ENCODE peak calls at places on chromosomes 3 and 15, in five cellular contexts. I is glutamatergic neuron, R is colonic mucosa, P is substantia nigra, U is HT1080. K is an unnamed sample.
A peak's percentile ranks its signal among the peaks of the same experiment; 100 is the strongest.

GRCh38 chr3:44721231-44722102 is 8.0 kb upstream of the ZNF501 start:
- DNase-seq in I (no peak), R (no peak), P (no peak), U (no peak), K (no peak)

GRCh38 chr3:2810723-2811122 is 299.5 kb downstream of the IL5RA start:
- DNase-seq in I (no peak), R (no peak), P (no peak), U (peak; percentile 35), K (no peak)

GRCh38 chr15:99704444-99704838 is 28.8 kb downstream of the LYSMD4 start:
- DNase-seq in I (no peak), R (peak; percentile 46), P (peak; percentile 11), U (peak; percentile 80), K (peak; percentile 48)

GRCh38 chr15:62824111-62824737 is 218.3 kb upstream of the TPM1 start:
- DNase-seq in I (no peak), R (no peak), P (no peak), U (peak; percentile 76), K (no peak)

GRCh38 chr15:67796728-67797127 is 28.6 kb upstream of the SKOR1 start:
- DNase-seq in I (no peak), R (no peak), P (no peak), U (no peak), K (no peak)

GRCh38 chr15:65613365-65613764 is 2.4 kb upstream of the INTS14 start:
- DNase-seq in I (no peak), R (no peak), P (no peak), U (no peak), K (no peak)

GRCh38 chr3:190548031-190548656 is 34.3 kb downstream of the IL1RAP start:
- DNase-seq in I (no peak), R (no peak), P (no peak), U (no peak), K (no peak)

GRCh38 chr3:171284308-171285075 is 175.7 kb downstream of the TNIK start:
- DNase-seq in I (no peak), R (peak; percentile 24), P (no peak), U (peak; percentile 94), K (no peak)